ENCODE peak calls at places on chromosomes 4 and X, in six cellular contexts. J is M059J; S is activated gamma-delta T cell treated with anti-CD3 and anti-CD28 coated beads, Interleukin-2, amount 50 U/mL, for 16 hours; R is psoas muscle; Q is adipocyte; E is aorta. N is an unnamed sample.

GRCh38 chrX:18424482-18425198 is 768 bp upstream of the CDKL5 start:
- DNase-seq in J (peak; percentile 45), S (no peak), R (no peak), Q (peak; percentile 48), E (peak; percentile 51), N (peak; percentile 16)

GRCh38 chr4:65416875-65417274 is 253.4 kb downstream of the EPHA5 start:
- DNase-seq in J (peak; percentile 0), S (no peak), R (no peak), Q (peak; percentile 52), E (no peak), N (peak; percentile 1)

GRCh38 chr4:28357985-28358384 is 1497.3 kb downstream of the STIM2 start:
- DNase-seq in J (peak; percentile 19), S (no peak), R (no peak), Q (no peak), E (no peak), N (no peak)

GRCh38 chrX:45769919-45770582 is 569.4 kb upstream of the DIPK2B start:
- DNase-seq in J (peak; percentile 95), S (no peak), R (peak; percentile 77), Q (peak; percentile 87), E (peak; percentile 80), N (peak; percentile 67)

GRCh38 chr4:88697113-88697512 is 516 bp downstream of the NAP1L5 start:
- DNase-seq in J (peak; percentile 28), S (no peak), R (no peak), Q (peak; percentile 65), E (peak; percentile 49), N (peak; percentile 12)

GRCh38 chrX:104324461-104324860 is 69.7 kb upstream of the ESX1 start:
- DNase-seq in J (peak; percentile 51), S (no peak), R (no peak), Q (no peak), E (no peak), N (no peak)

GRCh38 chr4:154973636-154974035 is 192.6 kb downstream of the RBM46 start:
- DNase-seq in J (no peak), S (no peak), R (no peak), Q (no peak), E (no peak), N (no peak)

GRCh38 chr4:187668683-187669082 is 326.9 kb upstream of the ZFP42 start:
- DNase-seq in J (peak; percentile 73), S (no peak), R (no peak), Q (peak; percentile 63), E (no peak), N (peak; percentile 77)

GRCh38 chr4:131534944-131535640 is 1614.0 kb upstream of the PCDH10 start:
- DNase-seq in J (no peak), S (no peak), R (no peak), Q (no peak), E (no peak), N (no peak)

GRCh38 chr4:182143822-182144620 is 99.2 kb upstream of the TENM3 start:
- DNase-seq in J (peak; percentile 80), S (no peak), R (no peak), Q (peak; percentile 74), E (no peak), N (peak; percentile 37)

GRCh38 chr4:145722561-145722960 is 42.6 kb downstream of the C4orf51 start:
- DNase-seq in J (peak; percentile 5), S (no peak), R (no peak), Q (no peak), E (no peak), N (no peak)

GRCh38 chr4:38202223-38202622 is 242.0 kb downstream of the PTTG2 start:
- DNase-seq in J (no peak), S (no peak), R (no peak), Q (no peak), E (no peak), N (no peak)

GRCh38 chr4:123599061-123599919 is 202.7 kb downstream of the SPRY1 start:
- DNase-seq in J (no peak), S (no peak), R (no peak), Q (peak; percentile 80), E (no peak), N (no peak)

GRCh38 chrX:87078231-87078630 is 439.4 kb upstream of the KLHL4 start:
- DNase-seq in J (no peak), S (no peak), R (no peak), Q (no peak), E (no peak), N (no peak)

GRCh38 chr4:128288689-128289106 is 1.1 kb upstream of the PGRMC2 start:
- DNase-seq in J (peak; percentile 15), S (peak; percentile 7), R (no peak), Q (peak; percentile 45), E (no peak), N (peak; percentile 6)

GRCh38 chrX:54452920-54453319 is 12.7 kb downstream of the TSR2 start:
- DNase-seq in J (peak; percentile 25), S (no peak), R (no peak), Q (peak; percentile 19), E (no peak), N (no peak)

GRCh38 chr4:16240300-16240699 is 14.0 kb upstream of the TAPT1 start:
- DNase-seq in J (no peak), S (no peak), R (no peak), Q (no peak), E (no peak), N (no peak)

GRCh38 chr4:40232610-40233009 is 35.8 kb downstream of the RHOH start:
- DNase-seq in J (no peak), S (no peak), R (no peak), Q (no peak), E (no peak), N (no peak)

GRCh38 chr4:52015366-52015765 is 4.8 kb downstream of the LRRC66 start:
- DNase-seq in J (peak; percentile 12), S (no peak), R (no peak), Q (peak; percentile 12), E (no peak), N (no peak)

GRCh38 chr4:186201535-186202230 is 10.3 kb downstream of the CYP4V2 start:
- DNase-seq in J (peak; percentile 4), S (peak; percentile 27), R (no peak), Q (no peak), E (peak; percentile 63), N (peak; percentile 35)

GRCh38 chrX:146259207-146259606 is 441.6 kb downstream of the SLITRK2 start:
- DNase-seq in J (no peak), S (no peak), R (no peak), Q (no peak), E (no peak), N (no peak)

GRCh38 chr4:7041851-7042696 is 1.1 kb upstream of the TADA2B start:
- DNase-seq in J (peak; percentile 63), S (no peak), R (peak; percentile 79), Q (peak; percentile 78), E (peak; percentile 86), N (peak; percentile 76)

GRCh38 chr4:79290376-79290775 is 35.5 kb downstream of the NAA11 start:
- DNase-seq in J (no peak), S (no peak), R (no peak), Q (no peak), E (no peak), N (no peak)

GRCh38 chr4:1237981-1238675 is 10.8 kb downstream of the CTBP1 start:
- DNase-seq in J (no peak), S (no peak), R (peak; percentile 49), Q (no peak), E (peak; percentile 18), N (no peak)

GRCh38 chr4:1559896-1560650 is 124.0 kb downstream of the FAM53A start:
- DNase-seq in J (no peak), S (no peak), R (no peak), Q (no peak), E (no peak), N (no peak)

GRCh38 chrX:151974336-151975227 is at the start of gene GABRE:
- DNase-seq in J (peak; percentile 57), S (no peak), R (peak; percentile 67), Q (peak; percentile 86), E (peak; percentile 59), N (peak; percentile 71)

GRCh38 chr4:18366762-18367358 is 345.3 kb upstream of the LCORL start:
- DNase-seq in J (peak; percentile 5), S (no peak), R (no peak), Q (peak; percentile 71), E (no peak), N (no peak)

GRCh38 chr4:95643627-95644026 is 94.9 kb upstream of the UNC5C start:
- DNase-seq in J (no peak), S (no peak), R (no peak), Q (no peak), E (no peak), N (no peak)

GRCh38 chr4:71680706-71681105 is 103.2 kb downstream of the GC start:
- DNase-seq in J (peak; percentile 3), S (no peak), R (no peak), Q (peak; percentile 59), E (no peak), N (no peak)

GRCh38 chrX:23668335-23668734 is 1.0 kb downstream of the PRDX4 start:
- DNase-seq in J (peak; percentile 3), S (no peak), R (no peak), Q (peak; percentile 7), E (no peak), N (no peak)

GRCh38 chr4:10732235-10732975 is 47.8 kb upstream of the CLNK start:
- DNase-seq in J (no peak), S (no peak), R (no peak), Q (no peak), E (no peak), N (no peak)

GRCh38 chr4:151934766-151935165 is 174.0 kb upstream of the GATB start:
- DNase-seq in J (peak; percentile 71), S (no peak), R (no peak), Q (no peak), E (no peak), N (no peak)

GRCh38 chrX:23822397-23822796 is 39.4 kb downstream of the SAT1 start:
- DNase-seq in J (peak; percentile 53), S (no peak), R (no peak), Q (peak; percentile 36), E (no peak), N (no peak)

GRCh38 chrX:10404435-10404834 is 215.9 kb downstream of the MID1 start:
- DNase-seq in J (no peak), S (no peak), R (no peak), Q (peak; percentile 74), E (no peak), N (no peak)

GRCh38 chrX:120310861-120311631 is at the start of gene TMEM255A:
- DNase-seq in J (peak; percentile 42), S (no peak), R (no peak), Q (peak; percentile 7), E (peak; percentile 51), N (no peak)

N was measured in AG08396.